ENCODE peak calls at places on chromosomes 4 and X, in four cellular contexts. G is HepG2, U is K562, Q is A549. F is an unnamed sample.

GRCh38 chr4:162866565-162866964 is 300.1 kb downstream of the NAF1 start:
- DNase-seq in G (no peak), U (no peak), Q (no peak), F (no peak)

GRCh38 chr4:72006576-72006975 is 25.2 kb upstream of the NPFFR2 start:
- DNase-seq in G (no peak), U (no peak), Q (no peak), F (no peak)

GRCh38 chr4:122663814-122664610 is 43.1 kb upstream of the IL21 start:
- DNase-seq in G (no peak), U (no peak), Q (no peak), F (no peak)

GRCh38 chrX:136086521-136086920 is 60.8 kb upstream of the FHL1 start:
- DNase-seq in G (no peak), U (no peak), Q (no peak), F (no peak)

GRCh38 chr4:78222575-78223186 is 165.6 kb downstream of the FRAS1 start:
- DNase-seq in G (no peak), U (no peak), Q (no peak), F (no peak)

GRCh38 chr4:37693450-37694190 is 7.4 kb upstream of the RELL1 start:
- DNase-seq in G (no peak), U (no peak), Q (peak; percentile 10), F (no peak)

GRCh38 chrX:18899796-18900380 is 84.0 kb downstream of the PHKA2 start:
- DNase-seq in G (no peak), U (no peak), Q (peak; percentile 15), F (no peak)

GRCh38 chr4:173536808-173537429 is 6.9 kb upstream of the HAND2 start:
- DNase-seq in G (peak; percentile 7), U (no peak), Q (no peak), F (no peak)

GRCh38 chrX:5086388-5086787 is 1142.3 kb downstream of the NLGN4X start:
- DNase-seq in G (no peak), U (no peak), Q (no peak), F (no peak)

GRCh38 chrX:103517246-103517645 is 2.0 kb downstream of the RAB40A start:
- DNase-seq in G (no peak), U (no peak), Q (no peak), F (no peak)

GRCh38 chr4:155629183-155629825 is 37.3 kb upstream of the GUCY1A1 start:
- DNase-seq in G (no peak), U (no peak), Q (no peak), F (no peak)

GRCh38 chrX:22164770-22165388 is 107.8 kb upstream of the CBLL2 start:
- DNase-seq in G (no peak), U (no peak), Q (no peak), F (no peak)

GRCh38 chr4:153750197-153750817 is 9.5 kb downstream of the RNF175 start:
- DNase-seq in G (peak; percentile 61), U (peak; percentile 31), Q (peak; percentile 15), F (peak; percentile 31)

GRCh38 chr4:155759372-155760252 is 791 bp downstream of the GUCY1B1 start:
- DNase-seq in G (no peak), U (no peak), Q (peak; percentile 5), F (no peak)

GRCh38 chr4:135192746-135193535 is 991.4 kb upstream of the PABPC4L start:
- DNase-seq in G (no peak), U (no peak), Q (no peak), F (no peak)

GRCh38 chrX:150774798-150775568 is 81.8 kb downstream of the MTMR1 start:
- DNase-seq in G (peak; percentile 2), U (no peak), Q (no peak), F (no peak)

GRCh38 chr4:75547647-75548387 is 8.0 kb upstream of the ODAPH start:
- DNase-seq in G (peak; percentile 70), U (no peak), Q (no peak), F (no peak)

GRCh38 chr4:14403132-14403531 is 599.1 kb upstream of the CPEB2 start:
- DNase-seq in G (no peak), U (no peak), Q (no peak), F (no peak)

GRCh38 chrX:44223150-44223549 is 120.3 kb downstream of the EFHC2 start:
- DNase-seq in G (no peak), U (no peak), Q (no peak), F (no peak)

GRCh38 chr4:149897784-149898183 is 82.1 kb upstream of the IQCM start:
- DNase-seq in G (no peak), U (no peak), Q (no peak), F (no peak)

GRCh38 chr4:25092139-25092538 is 61.4 kb upstream of the LGI2 start:
- DNase-seq in G (no peak), U (no peak), Q (no peak), F (no peak)

GRCh38 chr4:137610960-137611359 is 78.7 kb upstream of the PCDH18 start:
- DNase-seq in G (peak; percentile 1), U (no peak), Q (no peak), F (no peak)

GRCh38 chr4:7352486-7352885 is 82.2 kb downstream of the PSAPL1 start:
- DNase-seq in G (no peak), U (no peak), Q (no peak), F (no peak)

GRCh38 chr4:145299380-145300076 is 119.1 kb upstream of the OTUD4 start:
- DNase-seq in G (peak; percentile 5), U (no peak), Q (no peak), F (peak; percentile 89)

GRCh38 chr4:149158852-149159251 is 656.8 kb downstream of the IQCM start:
- DNase-seq in G (no peak), U (no peak), Q (no peak), F (no peak)

GRCh38 chr4:87981505-87981904 is 6.0 kb downstream of the SPP1 start:
- DNase-seq in G (no peak), U (no peak), Q (no peak), F (no peak)

GRCh38 chr4:147247577-147247976 is 233.3 kb upstream of the EDNRA start:
- DNase-seq in G (no peak), U (no peak), Q (peak; percentile 22), F (no peak)

GRCh38 chrX:2928127-2928582 is 984 bp downstream of the ARSD start:
- DNase-seq in G (peak; percentile 55), U (no peak), Q (peak; percentile 52), F (no peak)

GRCh38 chr4:98514930-98515809 is 143.2 kb downstream of the TSPAN5 start:
- DNase-seq in G (no peak), U (no peak), Q (no peak), F (no peak)

GRCh38 chrX:5730561-5730960 is 498.1 kb downstream of the NLGN4X start:
- DNase-seq in G (no peak), U (no peak), Q (no peak), F (no peak)

GRCh38 chrX:68999351-68999750 is 165.9 kb downstream of the PJA1 start:
- DNase-seq in G (no peak), U (no peak), Q (no peak), F (no peak)

GRCh38 chrX:2967998-2968909 is 38.1 kb upstream of the ARSH start:
- DNase-seq in G (no peak), U (no peak), Q (no peak), F (no peak)

GRCh38 chr4:124111922-124112321 is 600.6 kb downstream of the ANKRD50 start:
- DNase-seq in G (peak; percentile 55), U (no peak), Q (peak; percentile 3), F (no peak)

GRCh38 chrX:122850326-122850725 is 333.8 kb upstream of the GRIA3 start:
- DNase-seq in G (no peak), U (no peak), Q (no peak), F (no peak)

GRCh38 chr4:150950657-150951056 is 64.4 kb downstream of the LRBA start:
- DNase-seq in G (peak; percentile 21), U (no peak), Q (no peak), F (no peak)

GRCh38 chr4:182369211-182369610 is 126.0 kb downstream of the TENM3 start:
- DNase-seq in G (no peak), U (no peak), Q (no peak), F (no peak)

GRCh38 chr4:3529363-3529762 is 2.9 kb downstream of the LRPAP1 start:
- DNase-seq in G (no peak), U (no peak), Q (no peak), F (no peak)
- H3K4me3 ChIP-seq in G (no peak overlapping the region), U (no peak overlapping the region), Q (no peak overlapping the region), F (no peak overlapping the region)

DNA sequence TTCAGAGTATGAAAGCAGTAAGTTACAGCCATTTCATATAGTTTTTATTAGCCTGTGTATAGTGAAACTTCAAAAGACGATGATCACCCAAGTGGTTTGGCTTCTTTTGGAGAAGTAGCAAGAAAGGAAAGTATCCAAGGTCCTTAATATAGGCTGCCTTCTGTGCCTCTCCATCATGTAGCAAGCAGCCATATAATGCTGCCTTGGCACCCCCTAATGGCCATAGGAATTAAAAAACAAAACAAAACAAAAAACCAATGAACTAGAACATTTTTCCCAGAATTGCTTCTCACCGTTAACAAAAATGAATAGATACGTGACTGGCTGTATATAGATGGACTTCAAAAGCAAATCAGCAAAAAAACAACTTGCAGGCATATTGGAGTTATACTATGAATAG is 18.9 kb downstream of the LAMP2 start:
- DNase-seq in G (no peak), U (no peak), Q (no peak), F (no peak)
- TF ChIP-seq BHLHE40 in G (no peak), U (no peak), Q (no peak), F (no peak)

DNA sequence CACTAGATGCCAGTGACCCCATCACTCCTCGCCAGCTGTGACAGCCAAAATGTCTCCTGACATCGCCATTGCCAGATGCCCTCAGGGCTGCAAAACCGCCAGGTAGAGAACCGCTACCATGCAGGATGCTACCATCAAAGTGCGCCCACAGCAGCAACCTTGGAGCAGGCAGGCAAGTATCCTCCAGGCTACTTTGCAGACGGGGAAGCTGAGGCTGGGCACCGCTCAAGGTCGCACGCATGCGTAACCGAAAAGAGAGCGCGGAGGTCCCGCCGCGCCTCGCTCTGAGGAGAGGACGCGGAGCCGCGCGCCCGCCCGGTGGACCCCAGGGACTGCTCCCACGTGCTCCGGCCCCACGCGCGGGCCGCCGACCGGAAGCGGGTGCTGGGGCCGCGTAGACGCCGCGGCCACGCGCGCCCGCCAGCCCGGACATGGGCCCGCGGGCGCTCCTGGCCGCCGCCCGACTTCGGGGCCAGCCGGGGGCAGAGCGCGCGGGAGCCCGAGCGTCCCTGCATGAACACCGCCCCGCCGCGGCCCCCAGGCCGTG is at the start of gene STS:
- DNase-seq in G (no peak), U (no peak), Q (no peak), F (no peak)
- TF ChIP-seq CHD2 in G (no peak), U (no peak), Q (no peak), F (no peak)

GRCh38 chr4:60443796-60444195 is 756.3 kb upstream of the ADGRL3 start:
- DNase-seq in G (no peak), U (no peak), Q (no peak), F (no peak)
- H3K4me3 ChIP-seq in G (no peak overlapping the region), U (no peak overlapping the region), Q (no peak overlapping the region), F (no peak overlapping the region)

DNA sequence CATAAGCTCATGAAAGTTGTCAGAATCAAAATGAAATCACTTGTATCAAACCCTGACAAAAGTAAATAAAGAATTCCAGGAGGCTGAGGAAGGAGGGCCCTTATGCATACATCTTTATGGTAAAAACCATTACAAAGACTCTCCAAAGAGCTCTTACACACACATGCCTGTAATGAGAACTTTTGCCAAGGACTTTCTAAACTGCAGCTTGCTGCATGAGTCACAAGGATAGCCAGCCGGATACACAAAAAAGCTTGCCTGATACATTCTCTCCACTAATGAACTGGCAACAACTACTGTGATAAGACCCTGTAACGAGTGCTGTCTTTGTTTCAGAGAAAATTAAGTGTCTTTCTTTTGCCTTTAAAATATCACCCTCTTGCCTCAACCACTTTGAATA is 618.1 kb downstream of the PPP4R3C start:
- DNase-seq in G (no peak), U (no peak), Q (no peak), F (no peak)
- TF ChIP-seq BHLHE40 in G (no peak), U (no peak), Q (no peak), F (no peak)

F was measured in GM12878.